ENCODE peak calls at places on chromosomes 13 and 19, in ten cellular contexts. J, S, Z, Q, C, I, X, R, N and T are unnamed samples.
A peak's percentile ranks its signal among the peaks of the same experiment; 100 is the strongest.

GRCh38 chr13:49651775-49652690 is 23.7 kb downstream of the ARL11 start:
- DNase-seq in J (no peak), S (no peak), Z (no peak), Q (no peak), C (no peak), I (no peak), X (no peak), R (no peak), N (no peak), T (no peak)

GRCh38 chr13:102328909-102329308 is 72.9 kb downstream of the FGF14 start:
- DNase-seq in J (no peak), S (no peak), Z (no peak), Q (no peak), C (no peak), I (no peak), X (no peak), R (no peak), N (no peak), T (no peak)

GRCh38 chr13:23736541-23736940 is 152.7 kb downstream of the MIPEP start:
- DNase-seq in J (no peak), S (no peak), Z (no peak), Q (no peak), C (no peak), I (no peak), X (no peak), R (no peak), N (no peak), T (no peak)

GRCh38 chr13:30796132-30796832 is 60.9 kb downstream of the ALOX5AP start:
- DNase-seq in J (no peak), S (peak; percentile 80), Z (no peak), Q (no peak), C (no peak), I (peak; percentile 78), X (no peak), R (no peak), N (no peak), T (no peak)

GRCh38 chr13:31878955-31879354 is 139.6 kb downstream of the RXFP2 start:
- DNase-seq in J (no peak), S (no peak), Z (no peak), Q (no peak), C (no peak), I (no peak), X (no peak), R (no peak), N (no peak), T (no peak)

GRCh38 chr13:27954406-27954851 is 14.7 kb downstream of the CDX2 start:
- DNase-seq in J (no peak), S (peak; percentile 26), Z (no peak), Q (peak; percentile 66), C (peak; percentile 53), I (peak; percentile 4), X (peak; percentile 68), R (peak; percentile 69), N (no peak), T (peak; percentile 75)

GRCh38 chr19:39469036-39469435 is 11.6 kb upstream of the TIMM50 start:
- DNase-seq in J (no peak), S (no peak), Z (no peak), Q (no peak), C (no peak), I (no peak), X (no peak), R (no peak), N (no peak), T (no peak)

GRCh38 chr13:31775686-31776085 is 36.4 kb downstream of the RXFP2 start:
- DNase-seq in J (peak; percentile 50), S (peak; percentile 37), Z (no peak), Q (no peak), C (no peak), I (no peak), X (no peak), R (no peak), N (no peak), T (no peak)

GRCh38 chr13:43758834-43759233 is 27.9 kb downstream of the ENOX1 start:
- DNase-seq in J (no peak), S (no peak), Z (no peak), Q (no peak), C (no peak), I (no peak), X (no peak), R (no peak), N (no peak), T (no peak)

GRCh38 chr13:20175907-20176652 is 15.2 kb upstream of the GJA3 start:
- DNase-seq in J (no peak), S (no peak), Z (no peak), Q (no peak), C (no peak), I (no peak), X (no peak), R (no peak), N (no peak), T (no peak)

GRCh38 chr19:35753634-35754364 is 3.0 kb downstream of the HSPB6 start:
- DNase-seq in J (no peak), S (no peak), Z (no peak), Q (no peak), C (no peak), I (no peak), X (no peak), R (no peak), N (no peak), T (peak; percentile 37)

GRCh38 chr19:52020506-52020905 is 7.7 kb downstream of the ZNF614 start:
- DNase-seq in J (no peak), S (no peak), Z (no peak), Q (no peak), C (no peak), I (no peak), X (no peak), R (no peak), N (no peak), T (no peak)

GRCh38 chr13:100517135-100517534 is 71.5 kb downstream of the GGACT start:
- DNase-seq in J (no peak), S (no peak), Z (no peak), Q (peak; percentile 35), C (peak; percentile 65), I (no peak), X (no peak), R (peak; percentile 81), N (no peak), T (no peak)

GRCh38 chr19:42412661-42413076 is 14.5 kb downstream of the LIPE start:
- DNase-seq in J (no peak), S (no peak), Z (no peak), Q (no peak), C (no peak), I (peak; percentile 61), X (no peak), R (no peak), N (no peak), T (peak; percentile 51)

GRCh38 chr13:114053026-114053425 is 79.2 kb upstream of the C13orf46 start:
- DNase-seq in J (no peak), S (peak; percentile 85), Z (no peak), Q (no peak), C (no peak), I (no peak), X (no peak), R (no peak), N (peak; percentile 32), T (no peak)

GRCh38 chr13:24038405-24038804 is 122.1 kb upstream of the SPATA13 start:
- DNase-seq in J (no peak), S (peak; percentile 85), Z (no peak), Q (no peak), C (no peak), I (no peak), X (no peak), R (no peak), N (no peak), T (no peak)

GRCh38 chr19:6906559-6906958 is 19.2 kb downstream of the ADGRE1 start:
- DNase-seq in J (no peak), S (no peak), Z (no peak), Q (no peak), C (no peak), I (no peak), X (no peak), R (no peak), N (no peak), T (no peak)

GRCh38 chr19:6903446-6903845 is 16.1 kb downstream of the ADGRE1 start:
- DNase-seq in J (no peak), S (no peak), Z (no peak), Q (no peak), C (no peak), I (no peak), X (no peak), R (no peak), N (no peak), T (no peak)
- H3K9me3 ChIP-seq in J (no peaks in the 10 kb centered on the region), S (no peaks in the 10 kb centered on the region), Z (peaks cover 27% of the 10 kb centered on the region), Q (peaks cover 57% of the 10 kb centered on the region), C (no peaks in the 10 kb centered on the region), I (peaks cover 4% of the 10 kb centered on the region), X (peaks cover 6% of the 10 kb centered on the region), R (no peaks in the 10 kb centered on the region), N (no peaks in the 10 kb centered on the region), T (peaks cover 57% of the 10 kb centered on the region)

GRCh38 chr13:109971006-109971744 is 184.8 kb upstream of the IRS2 start:
- DNase-seq in J (no peak), S (no peak), Z (no peak), Q (no peak), C (no peak), I (no peak), X (no peak), R (no peak), N (no peak), T (no peak)
- H3K9me3 ChIP-seq in J (no peaks in the 10 kb centered on the region), S (no peaks in the 10 kb centered on the region), Z (peaks cover 9% of the 10 kb centered on the region), Q (peaks cover 5% of the 10 kb centered on the region), C (no peaks in the 10 kb centered on the region), I (no peaks in the 10 kb centered on the region), X (no peaks in the 10 kb centered on the region), R (no peaks in the 10 kb centered on the region), N (no peaks in the 10 kb centered on the region), T (peaks cover 13% of the 10 kb centered on the region)

GRCh38 chr13:98934243-98934642 is 43.6 kb downstream of the DOCK9 start:
- DNase-seq in J (no peak), S (no peak), Z (no peak), Q (no peak), C (no peak), I (no peak), X (no peak), R (no peak), N (no peak), T (no peak)
- H3K9me3 ChIP-seq in J (no peaks in the 10 kb centered on the region), S (no peaks in the 10 kb centered on the region), Z (peaks cover 11% of the 10 kb centered on the region), Q (peaks cover 7% of the 10 kb centered on the region), C (no peaks in the 10 kb centered on the region), I (no peaks in the 10 kb centered on the region), X (peaks cover 9% of the 10 kb centered on the region), R (no peaks in the 10 kb centered on the region), N (peaks cover 5% of the 10 kb centered on the region), T (no peaks in the 10 kb centered on the region)

GRCh38 chr13:39326471-39326870 is 276.5 kb downstream of the LHFPL6 start:
- DNase-seq in J (peak; percentile 36), S (no peak), Z (no peak), Q (no peak), C (no peak), I (no peak), X (no peak), R (no peak), N (no peak), T (no peak)

GRCh38 chr13:39327080-39327479 is 275.9 kb downstream of the LHFPL6 start:
- DNase-seq in J (no peak), S (no peak), Z (no peak), Q (no peak), C (no peak), I (no peak), X (no peak), R (no peak), N (no peak), T (no peak)

GRCh38 chr13:39329182-39329639 is 273.8 kb downstream of the LHFPL6 start:
- DNase-seq in J (no peak), S (peak; percentile 3), Z (no peak), Q (peak; percentile 50), C (no peak), I (no peak), X (no peak), R (no peak), N (no peak), T (no peak)

GRCh38 chr13:39335721-39336120 is 267.3 kb downstream of the LHFPL6 start:
- DNase-seq in J (no peak), S (no peak), Z (no peak), Q (no peak), C (no peak), I (no peak), X (no peak), R (no peak), N (no peak), T (no peak)

GRCh38 chr13:39330504-39330903 is 272.5 kb downstream of the LHFPL6 start:
- DNase-seq in J (no peak), S (no peak), Z (no peak), Q (no peak), C (no peak), I (no peak), X (no peak), R (no peak), N (no peak), T (no peak)
- H3K9me3 ChIP-seq in J (no peaks in the 10 kb centered on the region), S (no peaks in the 10 kb centered on the region), Z (no peaks in the 10 kb centered on the region), Q (no peaks in the 10 kb centered on the region), C (no peaks in the 10 kb centered on the region), I (no peaks in the 10 kb centered on the region), X (no peaks in the 10 kb centered on the region), R (no peaks in the 10 kb centered on the region), N (no peaks in the 10 kb centered on the region), T (peaks cover 5% of the 10 kb centered on the region)